ENCODE peak calls at places on chromosomes 11 and 22, in five cellular contexts. J is midbrain, X is NAMALWA, Y is AG08395, N is smooth muscle cell of the brain vasculature. S is an unnamed sample.

GRCh38 chr11:131353761-131354160 is 16.7 kb upstream of the NTM start:
- DNase-seq in N (no peak), Y (no peak), J (no peak), X (no peak), S (no peak)

GRCh38 chr22:38505595-38506117 is 455 bp downstream of the DDX17 start:
- DNase-seq in X (peak; percentile 67), Y (peak; percentile 87), J (peak; percentile 88), N (no peak), S (peak; percentile 73)

GRCh38 chr11:9250139-9250582 is 15.0 kb downstream of the DENND5A start:
- DNase-seq in Y (no peak), X (no peak), N (no peak), J (no peak), S (peak; percentile 86)

GRCh38 chr11:17570034-17570433 is 23.0 kb downstream of the OTOG start:
- DNase-seq in J (no peak), Y (no peak), X (no peak), N (no peak), S (no peak)

GRCh38 chr11:65903068-65903481 is 2.9 kb upstream of the FOSL1 start:
- DNase-seq in Y (peak; percentile 91), J (no peak), X (no peak), N (no peak), S (no peak)

GRCh38 chr11:45179686-45180085 is 33.2 kb downstream of the PRDM11 start:
- DNase-seq in Y (no peak), N (no peak), X (no peak), J (no peak), S (no peak)

GRCh38 chr11:2085251-2086066 is 53.7 kb downstream of the IGF2 start:
- DNase-seq in J (no peak), N (no peak), X (no peak), Y (no peak), S (no peak)

GRCh38 chr11:122690801-122691649 is 35.5 kb downstream of the UBASH3B start:
- DNase-seq in N (no peak), X (no peak), Y (peak; percentile 62), J (peak; percentile 44), S (no peak)

GRCh38 chr22:37896181-37896592 is 9.9 kb upstream of the MICALL1 start:
- DNase-seq in X (no peak), N (no peak), J (no peak), Y (no peak), S (no peak)

GRCh38 chr22:30252411-30253204 is 6.0 kb upstream of the LIF start:
- DNase-seq in J (no peak), X (no peak), N (no peak), Y (no peak), S (peak; percentile 50)